ENCODE peak calls at places on chromosomes 5 and 9, in six cellular contexts. Z is prostate gland, Y is heart left ventricle, E is ovary, N is spleen, Q is gastrocnemius medialis. M is an unnamed sample.

GRCh38 chr9:6779417-6780241 is 21.9 kb downstream of the KDM4C start:
- DNase-seq in Z (no peak), Y (no peak), E (no peak), N (no peak), Q (no peak), M (peak; percentile 57)

GRCh38 chr5:172395483-172395882 is 58.8 kb downstream of the SH3PXD2B start:
- DNase-seq in Z (no peak), Y (no peak), E (no peak), N (no peak), Q (no peak), M (no peak)

GRCh38 chr5:147455321-147455720 is 54.5 kb downstream of the DPYSL3 start:
- DNase-seq in Z (no peak), Y (no peak), E (peak; percentile 76), N (no peak), Q (peak; percentile 55), M (no peak)

GRCh38 chr9:86079421-86080111 is 19.8 kb downstream of the GOLM1 start:
- DNase-seq in Z (no peak), Y (no peak), E (no peak), N (no peak), Q (no peak), M (no peak)

GRCh38 chr9:33202018-33202417 is 34.9 kb upstream of the B4GALT1 start:
- DNase-seq in Z (no peak), Y (no peak), E (no peak), N (no peak), Q (no peak), M (no peak)

GRCh38 chr5:152811985-152812384 is 406.9 kb upstream of the NMUR2 start:
- DNase-seq in Z (no peak), Y (no peak), E (no peak), N (no peak), Q (no peak), M (no peak)

GRCh38 chr5:79392776-79393175 is 121.2 kb downstream of the HOMER1 start:
- DNase-seq in Z (no peak), Y (no peak), E (no peak), N (no peak), Q (no peak), M (no peak)

GRCh38 chr9:18666987-18667772 is 193.2 kb downstream of the ADAMTSL1 start:
- DNase-seq in Z (no peak), Y (no peak), E (no peak), N (no peak), Q (no peak), M (no peak)

GRCh38 chr9:75138260-75139040 is 50.1 kb downstream of the OSTF1 start:
- DNase-seq in Z (no peak), Y (no peak), E (no peak), N (no peak), Q (no peak), M (no peak)

GRCh38 chr9:68560131-68560844 is 19.6 kb upstream of the TMEM252 start:
- DNase-seq in Z (no peak), Y (peak; percentile 55), E (peak; percentile 41), N (peak; percentile 87), Q (peak; percentile 57), M (peak; percentile 68)

GRCh38 chr5:143245929-143246561 is 157.4 kb downstream of the NR3C1 start:
- DNase-seq in Z (no peak), Y (no peak), E (no peak), N (no peak), Q (peak; percentile 85), M (peak; percentile 7)

GRCh38 chr9:89361816-89362646 is 43.7 kb downstream of the SECISBP2 start:
- DNase-seq in Z (no peak), Y (no peak), E (peak; percentile 12), N (no peak), Q (peak; percentile 12), M (no peak)

GRCh38 chr5:90802695-90803317 is 244.2 kb downstream of the ADGRV1 start:
- DNase-seq in Z (peak; percentile 8), Y (no peak), E (no peak), N (no peak), Q (no peak), M (no peak)

GRCh38 chr9:85158512-85158911 is 489.0 kb downstream of the NTRK2 start:
- DNase-seq in Z (no peak), Y (no peak), E (no peak), N (no peak), Q (no peak), M (no peak)

DNA sequence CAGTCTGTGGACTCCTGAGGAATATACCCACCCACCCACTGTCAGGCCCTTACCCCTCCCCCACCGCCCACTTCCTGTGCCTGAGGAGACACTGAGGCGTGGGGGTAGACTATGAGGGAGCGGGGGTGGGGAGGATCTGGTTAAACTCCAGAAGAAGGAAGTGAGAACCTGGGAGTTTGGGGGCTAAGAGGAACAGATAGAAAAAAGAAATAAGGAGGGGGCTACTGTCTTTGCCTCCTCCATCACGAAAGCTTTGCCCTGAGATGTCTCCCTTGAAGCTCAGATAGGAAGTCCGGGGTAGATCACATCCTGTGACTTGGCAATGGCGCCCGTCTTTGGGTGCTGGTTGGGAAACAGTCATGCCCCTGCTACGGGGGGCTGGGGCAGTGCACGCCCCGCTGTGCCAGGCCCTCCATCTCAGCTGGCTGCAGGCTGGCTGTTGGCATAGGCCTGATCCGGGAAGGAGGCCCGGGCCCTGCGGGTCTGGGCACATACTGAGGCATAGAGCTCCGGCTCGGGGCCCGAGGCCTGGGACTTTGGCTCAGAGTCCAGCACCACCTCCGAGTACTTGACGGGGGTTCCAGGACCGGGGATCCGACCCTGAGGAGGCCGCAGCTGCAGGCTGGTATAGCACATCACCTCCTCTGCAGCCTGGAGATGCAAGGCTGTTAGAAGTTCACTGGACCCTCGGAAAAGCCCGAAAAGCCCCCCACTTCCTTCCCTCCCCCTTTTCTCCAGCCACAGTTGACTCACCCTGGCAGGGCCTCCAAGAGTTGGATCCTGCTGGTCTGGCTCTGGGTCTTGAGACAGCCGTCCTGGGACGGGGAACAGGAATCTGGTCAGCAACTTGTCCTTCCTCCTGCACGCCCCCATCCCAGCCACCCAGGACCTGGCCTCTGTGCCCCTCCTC is 1.0 kb downstream of the SIT1 start:
- DNase-seq in Z (no peak), Y (no peak), E (no peak), N (peak; percentile 84), Q (no peak), M (no peak)
- TF ChIP-seq POLR2A in Z (no peak), Y (no peak), E (no peak), N (no peak), Q (no peak), M (no peak)

GRCh38 chr9:10009401-10009800 is 603.4 kb downstream of the PTPRD start:
- DNase-seq in Z (no peak), Y (no peak), E (no peak), N (no peak), Q (no peak), M (no peak)

GRCh38 chr9:10003047-10003446 is 609.8 kb downstream of the PTPRD start:
- DNase-seq in Z (no peak), Y (no peak), E (no peak), N (no peak), Q (no peak), M (no peak)

GRCh38 chr9:10007356-10007755 is 605.4 kb downstream of the PTPRD start:
- DNase-seq in Z (no peak), Y (no peak), E (no peak), N (no peak), Q (no peak), M (no peak)

GRCh38 chr9:10005206-10005605 is 607.6 kb downstream of the PTPRD start:
- DNase-seq in Z (no peak), Y (no peak), E (no peak), N (no peak), Q (no peak), M (no peak)

DNA sequence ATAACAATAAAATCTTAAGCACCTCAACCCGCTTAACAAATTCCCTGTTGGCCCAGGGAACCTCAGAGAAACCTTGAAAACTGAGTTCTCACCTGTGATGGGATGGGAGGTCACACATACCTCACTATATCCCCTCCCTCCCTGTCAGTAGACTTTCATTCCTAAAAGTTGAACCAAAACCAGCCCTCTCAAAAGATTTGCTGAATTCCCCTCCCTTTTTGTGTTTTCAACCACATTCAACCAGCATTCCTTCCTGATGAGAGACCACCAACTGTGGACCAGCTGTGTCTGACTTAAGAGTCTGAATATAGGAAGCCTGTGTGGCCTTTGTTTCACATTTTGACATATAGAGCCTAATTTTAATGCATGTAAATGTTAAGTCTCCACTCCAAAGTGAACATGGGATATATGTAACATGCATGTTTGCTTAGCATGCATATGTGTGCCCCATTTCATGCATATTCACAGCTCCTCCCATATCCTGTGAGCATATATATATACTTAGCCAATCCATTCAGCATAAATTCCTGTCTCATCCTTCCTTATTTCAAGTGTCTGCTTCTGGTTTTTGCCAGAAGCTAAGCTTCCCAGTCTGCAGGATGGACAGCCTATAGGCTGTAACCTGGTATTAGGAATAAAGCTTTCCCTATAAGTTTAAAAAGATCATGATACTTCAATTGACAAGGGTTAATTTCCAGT is 604.6 kb downstream of the PTPRD start:
- DNase-seq in Z (no peak), Y (no peak), E (no peak), N (no peak), Q (no peak), M (no peak)
- TF ChIP-seq POLR2A in Z (no peak), Y (no peak), E (no peak), N (no peak), Q (no peak), M (no peak)

GRCh38 chr9:27569406-27569805 is 3.9 kb downstream of the C9orf72 start:
- DNase-seq in Z (no peak), Y (no peak), E (no peak), N (no peak), Q (no peak), M (no peak)

GRCh38 chr9:27573699-27574265 is 501 bp upstream of the C9orf72 start:
- DNase-seq in Z (peak; percentile 99), Y (peak; percentile 97), E (peak; percentile 99), N (peak; percentile 98), Q (peak; percentile 98), M (peak; percentile 99)

GRCh38 chr9:27572566-27572917 is 739 bp downstream of the C9orf72 start:
- DNase-seq in Z (peak; percentile 58), Y (peak; percentile 58), E (no peak), N (no peak), Q (peak; percentile 58), M (peak; percentile 82)

GRCh38 chr9:27572036-27572435 is 1.2 kb downstream of the C9orf72 start:
- DNase-seq in Z (peak; percentile 9), Y (no peak), E (no peak), N (no peak), Q (no peak), M (no peak)

DNA sequence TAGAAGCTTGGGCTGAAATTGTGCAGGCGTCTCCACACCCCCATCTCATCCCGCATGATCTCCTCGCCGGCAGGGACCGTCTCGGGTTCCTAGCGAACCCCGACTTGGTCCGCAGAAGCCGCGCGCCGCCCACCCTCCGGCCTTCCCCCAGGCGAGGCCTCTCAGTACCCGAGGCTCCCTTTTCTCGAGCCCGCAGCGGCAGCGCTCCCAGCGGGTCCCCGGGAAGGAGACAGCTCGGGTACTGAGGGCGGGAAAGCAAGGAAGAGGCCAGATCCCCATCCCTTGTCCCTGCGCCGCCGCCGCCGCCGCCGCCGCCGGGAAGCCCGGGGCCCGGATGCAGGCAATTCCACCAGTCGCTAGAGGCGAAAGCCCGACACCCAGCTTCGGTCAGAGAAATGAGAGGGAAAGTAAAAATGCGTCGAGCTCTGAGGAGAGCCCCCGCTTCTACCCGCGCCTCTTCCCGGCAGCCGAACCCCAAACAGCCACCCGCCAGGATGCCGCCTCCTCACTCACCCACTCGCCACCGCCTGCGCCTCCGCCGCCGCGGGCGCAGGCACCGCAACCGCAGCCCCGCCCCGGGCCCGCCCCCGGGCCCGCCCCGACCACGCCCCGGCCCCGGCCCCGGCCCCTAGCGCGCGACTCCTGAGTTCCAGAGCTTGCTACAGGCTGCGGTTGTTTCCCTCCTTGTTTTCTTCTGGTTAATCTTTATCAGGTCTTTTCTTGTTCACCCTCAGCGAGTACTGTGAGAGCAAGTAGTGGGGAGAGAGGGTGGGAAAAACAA is at the start of gene C9orf72:
- DNase-seq in Z (peak; percentile 82), Y (peak; percentile 74), E (peak; percentile 81), N (peak; percentile 96), Q (peak; percentile 61), M (peak; percentile 94)
- TF ChIP-seq POLR2A in Z (peak; percentile 90), Y (no peak), E (peak; percentile 74), N (no peak), Q (peak; percentile 86), M (no peak)

GRCh38 chr5:14581333-14581890 is at the start of gene OTULINL:
- DNase-seq in Z (peak; percentile 86), Y (peak; percentile 92), E (peak; percentile 91), N (peak; percentile 97), Q (peak; percentile 68), M (peak; percentile 87)
- TF ChIP-seq POLR2A in Z (peak; percentile 25), Y (no peak), E (no peak), N (no peak), Q (no peak), M (no peak)